ENCODE peak calls at places on chromosomes 2 and 18, in five cellular contexts. B, R, I, M and N are unnamed samples.

GRCh38 chr2:202716953-202717597 is 82.3 kb downstream of the FAM117B start:
- DNase-seq in M (no peak), I (no peak), B (no peak), R (no peak), N (no peak)

GRCh38 chr2:38806001-38806400 is 28.0 kb downstream of the GEMIN6 start:
- DNase-seq in R (no peak), M (no peak), B (no peak), I (no peak), N (no peak)

GRCh38 chr18:24754572-24754971 is 294.1 kb downstream of the HRH4 start:
- DNase-seq in B (peak), M (no peak), R (no peak), I (peak), N (no peak)

GRCh38 chr2:149872041-149872440 is 284.5 kb upstream of the MMADHC start:
- DNase-seq in I (no peak), B (no peak), R (no peak), M (no peak), N (peak)

GRCh38 chr2:206614825-206615224 is 27.5 kb upstream of the FAM237A start:
- DNase-seq in B (no peak), I (peak), R (no peak), M (peak), N (peak)

GRCh38 chr2:121634354-121635307 is 14.6 kb downstream of the CLASP1 start:
- DNase-seq in M (peak), I (peak), B (no peak), R (no peak), N (peak)

GRCh38 chr2:215882689-215883088 is 130.7 kb downstream of the MREG start:
- DNase-seq in M (no peak), B (no peak), R (no peak), I (peak), N (peak)

GRCh38 chr2:102262218-102263129 is 48.9 kb upstream of the IL1RL1 start:
- DNase-seq in R (no peak), B (no peak), M (no peak), I (peak), N (peak)

GRCh38 chr2:27369471-27370025 is 590 bp downstream of the EIF2B4 start:
- DNase-seq in M (peak), B (no peak), R (no peak), I (peak), N (peak)

GRCh38 chr2:168470880-168471475 is 14.9 kb downstream of the CERS6 start:
- DNase-seq in B (peak), M (no peak), I (no peak), R (no peak), N (no peak)

GRCh38 chr2:9150906-9151305 is 55.7 kb upstream of the ASAP2 start:
- DNase-seq in M (no peak), I (no peak), R (no peak), B (no peak), N (no peak)

GRCh38 chr2:199922856-199923255 is 11.8 kb downstream of the C2orf69 start:
- DNase-seq in M (no peak), I (no peak), B (peak), R (no peak), N (peak)

GRCh38 chr18:79400091-79400590 is 4.4 kb downstream of the NFATC1 start:
- DNase-seq in M (peak), R (peak), I (no peak), B (peak), N (no peak)

GRCh38 chr18:80095414-80095813 is 13.6 kb upstream of the ADNP2 start:
- DNase-seq in M (no peak), I (no peak), R (no peak), B (no peak), N (no peak)

GRCh38 chr2:151171186-151171585 is 90.5 kb downstream of the RBM43 start:
- DNase-seq in M (no peak), B (no peak), R (no peak), I (no peak), N (no peak)

GRCh38 chr2:179532890-179533289 is 268.3 kb upstream of the SESTD1 start:
- DNase-seq in M (no peak), I (no peak), B (no peak), R (no peak), N (peak)

GRCh38 chr2:128241896-128242295 is 76.8 kb downstream of the HS6ST1 start:
- DNase-seq in B (no peak), M (no peak), R (no peak), I (no peak), N (no peak)

GRCh38 chr2:109411648-109412325 is 202.0 kb downstream of the SEPTIN10 start:
- DNase-seq in M (no peak), R (no peak), B (no peak), I (no peak), N (no peak)

GRCh38 chr2:31366733-31367132 is 47.8 kb downstream of the XDH start:
- DNase-seq in M (no peak), I (no peak), R (no peak), B (no peak), N (no peak)

GRCh38 chr2:40115894-40116293 is 336.0 kb downstream of the SLC8A1 start:
- DNase-seq in M (no peak), R (no peak), I (no peak), B (no peak), N (no peak)

GRCh38 chr2:1501991-1502390 is 88.7 kb downstream of the TPO start:
- DNase-seq in M (no peak), B (no peak), I (no peak), R (no peak), N (no peak)

GRCh38 chr2:201129044-201129505 is 13.1 kb downstream of the CFLAR start:
- DNase-seq in R (no peak), B (peak), I (peak), M (no peak), N (peak)

GRCh38 chr2:140718999-140719398 is 1411.8 kb downstream of the LRP1B start:
- DNase-seq in B (no peak), I (no peak), R (no peak), M (no peak), N (no peak)

GRCh38 chr18:54968807-54969206 is 9.5 kb upstream of the CCDC68 start:
- DNase-seq in R (no peak), I (no peak), M (no peak), B (no peak), N (no peak)

GRCh38 chr2:26172866-26173595 is at the start of gene GAREM2:
- DNase-seq in B (peak), M (peak), I (no peak), R (no peak), N (no peak)

GRCh38 chr2:236464140-236464539 is 105.5 kb upstream of the ACKR3 start:
- DNase-seq in B (no peak), R (no peak), M (no peak), I (no peak), N (peak)

GRCh38 chr2:36031476-36031875 is 324.1 kb upstream of the CRIM1 start:
- DNase-seq in R (no peak), B (no peak), M (no peak), I (no peak), N (no peak)

GRCh38 chr2:231124833-231125232 is at the start of gene HTR2B:
- DNase-seq in R (no peak), B (no peak), M (no peak), I (peak), N (peak)

GRCh38 chr2:232354069-232354468 is 24.5 kb upstream of the ALPP start:
- DNase-seq in I (no peak), M (no peak), B (no peak), R (no peak), N (no peak)

GRCh38 chr2:216520156-216520555 is 21.5 kb downstream of the RPL37A start:
- DNase-seq in I (peak), M (no peak), B (no peak), R (no peak), N (peak)

GRCh38 chr18:73136134-73136533 is 268.3 kb upstream of the NETO1 start:
- DNase-seq in R (no peak), B (peak), I (no peak), M (peak), N (peak)

GRCh38 chr2:237459741-237460174 is 27.3 kb upstream of the MLPH start:
- DNase-seq in B (no peak), R (no peak), M (no peak), I (peak), N (peak)

GRCh38 chr18:55400590-55401274 is 187.3 kb downstream of the TCF4 start:
- DNase-seq in B (no peak), I (peak), M (no peak), R (no peak), N (no peak)

GRCh38 chr2:238704471-238705230 is 143.2 kb upstream of the TWIST2 start:
- DNase-seq in I (no peak), M (no peak), R (no peak), B (no peak), N (no peak)

GRCh38 chr2:121075006-121075545 is 209.9 kb downstream of the TFCP2L1 start:
- DNase-seq in M (peak), B (peak), I (peak), R (no peak), N (peak)

GRCh38 chr2:148459300-148459891 is 185.2 kb upstream of the EPC2 start:
- DNase-seq in I (peak), M (no peak), R (no peak), B (no peak), N (no peak)

GRCh38 chr2:54634564-54635511 is 88.6 kb upstream of the EML6 start:
- DNase-seq in M (peak), B (no peak), R (no peak), I (peak), N (peak)

GRCh38 chr2:242012956-242013764 is 143.6 kb downstream of the RTP5 start:
- DNase-seq in I (no peak), B (no peak), R (no peak), M (no peak), N (no peak)

GRCh38 chr2:174442546-174443510 is 44.0 kb downstream of the GPR155 start:
- DNase-seq in R (no peak), I (peak), B (peak), M (peak), N (peak)

DNA sequence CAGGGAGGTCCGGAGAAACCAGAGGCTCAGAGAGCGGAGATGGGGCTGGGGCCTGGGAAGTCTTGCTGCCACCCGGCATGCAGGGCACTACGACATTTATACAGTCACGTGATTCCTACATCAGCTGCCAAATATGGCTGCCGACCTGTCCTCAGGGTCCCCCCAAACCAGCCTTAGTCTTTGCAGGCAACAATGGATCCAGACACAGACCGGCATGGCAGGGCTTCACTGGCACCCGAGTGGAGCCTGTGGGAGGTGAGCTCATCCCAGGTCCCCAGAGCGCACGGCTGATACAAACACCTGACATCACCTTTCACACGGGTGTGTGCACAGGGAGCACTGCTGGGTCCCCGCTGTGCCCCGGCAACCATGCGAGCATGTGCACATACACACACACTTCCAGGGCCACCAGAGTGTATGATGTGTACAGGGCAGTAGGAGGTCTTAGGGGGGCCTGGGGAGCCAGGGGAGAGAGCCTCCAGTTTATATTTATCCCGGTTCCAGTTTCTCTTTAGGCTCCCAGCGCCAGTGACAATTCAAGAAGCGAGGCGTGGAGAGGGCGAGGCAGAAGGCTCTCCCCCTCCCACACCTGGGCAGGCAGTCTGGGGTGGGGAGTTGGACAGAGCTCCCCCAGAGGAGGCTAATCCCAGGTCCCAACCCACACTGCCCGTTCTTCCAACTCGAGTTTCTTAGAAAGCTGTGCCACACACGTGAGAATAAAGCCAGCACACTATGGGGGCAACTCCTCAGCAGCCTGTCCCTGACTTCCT is 2.7 kb downstream of the SEMA4C start:
- DNase-seq in R (no peak), B (no peak), I (no peak), M (no peak), N (no peak)
- H3K4me3 ChIP-seq in R (peak), B (peak), I (peak), M (peak), N (peak)

DNA sequence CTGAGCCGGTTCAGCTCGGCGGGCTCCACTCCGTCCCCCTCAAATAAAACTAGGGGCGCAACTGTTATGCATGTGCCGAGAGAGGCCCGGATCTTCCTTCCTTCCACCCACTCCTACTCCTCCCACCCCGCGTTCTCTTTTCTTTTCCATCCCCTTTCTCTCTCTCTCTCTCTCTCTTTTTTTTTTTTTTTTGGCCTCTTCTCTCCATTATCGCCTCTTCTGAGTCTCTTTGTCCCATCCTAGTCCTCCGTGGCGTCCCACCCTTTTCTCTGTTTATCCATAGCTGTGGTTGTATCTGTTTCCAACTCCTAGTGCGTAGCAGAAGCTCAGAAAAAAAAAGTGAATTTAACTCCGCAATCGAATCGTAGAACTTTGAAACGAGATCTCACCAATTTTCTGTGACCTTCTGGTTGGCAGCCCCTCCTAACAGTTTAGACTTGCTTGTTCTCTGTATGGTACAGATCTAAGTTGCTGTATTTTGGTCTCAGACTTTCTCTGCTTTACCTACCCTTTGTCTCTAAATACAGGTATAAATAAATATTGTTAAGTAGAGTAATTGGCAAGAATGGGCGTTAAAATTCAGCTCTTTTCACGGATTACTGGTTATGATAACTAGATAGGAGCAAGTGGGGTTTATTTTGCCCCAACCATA is 3.6 kb downstream of the RAX start:
- DNase-seq in R (no peak), B (no peak), M (no peak), I (no peak), N (no peak)
- H3K4me3 ChIP-seq in R (no peak), B (peak), M (peak), I (no peak), N (no peak)

GRCh38 chr2:100504542-100504941 is 34.3 kb downstream of the NMS start:
- DNase-seq in M (no peak), B (no peak), R (no peak), I (no peak), N (no peak)

GRCh38 chr2:100502782-100503181 is 32.5 kb downstream of the NMS start:
- DNase-seq in I (no peak), R (no peak), M (no peak), B (no peak), N (no peak)
- H3K4me3 ChIP-seq in I (no peak), R (no peak), M (no peak), B (no peak), N (no peak)

DNA sequence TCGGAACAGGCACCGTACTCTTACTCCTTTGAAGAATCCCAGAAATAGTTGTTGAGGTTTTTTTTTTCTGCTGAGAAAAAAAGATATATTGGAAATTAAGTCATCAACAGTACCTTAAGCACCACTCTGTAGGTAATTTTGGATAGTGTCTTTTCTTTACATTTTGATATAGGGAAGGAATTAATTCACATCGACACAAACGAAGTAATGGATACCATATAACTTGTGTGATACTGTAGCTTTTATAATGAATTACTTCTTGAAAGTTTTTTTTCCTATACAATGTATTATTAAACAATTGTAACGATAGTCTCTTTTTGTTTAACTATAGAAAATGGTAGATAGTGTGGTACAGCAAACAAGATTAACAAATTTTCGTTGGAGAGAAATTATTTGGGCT is 1.5 kb upstream of the IKZF2 start:
- DNase-seq in M (no peak), R (no peak), B (no peak), I (no peak), N (no peak)
- H3K4me3 ChIP-seq in M (no peak), R (peak), B (peak), I (peak), N (peak)

GRCh38 chr2:177628817-177629216 is 236.2 kb downstream of the AGPS start:
- DNase-seq in B (no peak), R (no peak), M (no peak), I (no peak), N (no peak)

GRCh38 chr2:177622516-177622915 is 229.9 kb downstream of the AGPS start:
- DNase-seq in I (no peak), M (no peak), R (no peak), B (peak), N (no peak)

GRCh38 chr2:177631702-177632101 is 239.1 kb downstream of the AGPS start:
- DNase-seq in R (no peak), B (no peak), M (no peak), I (no peak), N (no peak)

GRCh38 chr2:177629357-177630000 is 236.9 kb downstream of the AGPS start:
- DNase-seq in I (no peak), R (no peak), B (no peak), M (no peak), N (no peak)

GRCh38 chr2:177625744-177626655 is 233.4 kb downstream of the AGPS start:
- DNase-seq in B (no peak), M (no peak), R (no peak), I (no peak), N (no peak)
- H3K4me3 ChIP-seq in B (no peak), M (no peak), R (no peak), I (no peak), N (no peak)

GRCh38 chr2:30233142-30233961 is 2.0 kb downstream of the LBH start:
- DNase-seq in M (peak), R (no peak), B (no peak), I (no peak), N (no peak)
- H3K4me3 ChIP-seq in M (peak), R (peak), B (peak), I (peak), N (no peak)

GRCh38 chr18:3903341-3903740 is 453.4 kb downstream of the TGIF1 start:
- DNase-seq in M (no peak), B (no peak), I (peak), R (no peak), N (peak)
- H3K4me3 ChIP-seq in M (no peak), B (no peak), I (no peak), R (no peak), N (no peak)